ENCODE peak calls at places on chromosomes 7 and 10, in seven cellular contexts. One of them, this sample, is unnamed.

GRCh38 chr7:26153823-26154783 is 2.1 kb downstream of the NFE2L3 start:
- DNase-seq in astrocyte of the spinal cord: peak; percentile 67
- DNase-seq in brain microvascular endothelial cell: peak; percentile 52
- DNase-seq in Kasumi-1: peak; percentile 19
- DNase-seq in naive thymus-derived CD8-positive, alpha-beta T cell: no peak
- DNase-seq in erythroblast: no peak
- DNase-seq in RWPE1: no peak
- DNase-seq in this sample: no peak

GRCh38 chr10:123236122-123236521 is 81.9 kb downstream of the BUB3 start:
- DNase-seq in astrocyte of the spinal cord: no peak
- DNase-seq in brain microvascular endothelial cell: no peak
- DNase-seq in Kasumi-1: no peak
- DNase-seq in naive thymus-derived CD8-positive, alpha-beta T cell: no peak
- DNase-seq in erythroblast: peak; percentile 7
- DNase-seq in RWPE1: no peak
- DNase-seq in this sample: no peak

GRCh38 chr10:133440633-133441285 is 13.0 kb upstream of the SCART1 start:
- DNase-seq in astrocyte of the spinal cord: no peak
- DNase-seq in brain microvascular endothelial cell: no peak
- DNase-seq in Kasumi-1: no peak
- DNase-seq in naive thymus-derived CD8-positive, alpha-beta T cell: no peak
- DNase-seq in erythroblast: no peak
- DNase-seq in RWPE1: no peak
- DNase-seq in this sample: no peak

GRCh38 chr10:86348321-86349210 is 18.0 kb downstream of the GRID1 start:
- DNase-seq in astrocyte of the spinal cord: no peak
- DNase-seq in brain microvascular endothelial cell: no peak
- DNase-seq in Kasumi-1: no peak
- DNase-seq in naive thymus-derived CD8-positive, alpha-beta T cell: no peak
- DNase-seq in erythroblast: no peak
- DNase-seq in RWPE1: no peak
- DNase-seq in this sample: no peak

GRCh38 chr10:103367379-103367781 is 396 bp upstream of the TAF5 start:
- DNase-seq in astrocyte of the spinal cord: no peak
- DNase-seq in brain microvascular endothelial cell: no peak
- DNase-seq in Kasumi-1: no peak
- DNase-seq in naive thymus-derived CD8-positive, alpha-beta T cell: no peak
- DNase-seq in erythroblast: no peak
- DNase-seq in RWPE1: no peak
- DNase-seq in this sample: no peak

GRCh38 chr10:4351723-4352565 is 474.1 kb upstream of the AKR1E2 start:
- DNase-seq in astrocyte of the spinal cord: peak; percentile 66
- DNase-seq in brain microvascular endothelial cell: no peak
- DNase-seq in Kasumi-1: no peak
- DNase-seq in naive thymus-derived CD8-positive, alpha-beta T cell: no peak
- DNase-seq in erythroblast: no peak
- DNase-seq in RWPE1: no peak
- DNase-seq in this sample: no peak

GRCh38 chr10:44958196-44958896 is 1.3 kb upstream of the RASSF4 start:
- DNase-seq in astrocyte of the spinal cord: no peak
- DNase-seq in brain microvascular endothelial cell: peak; percentile 78
- DNase-seq in Kasumi-1: peak; percentile 23
- DNase-seq in naive thymus-derived CD8-positive, alpha-beta T cell: no peak
- DNase-seq in erythroblast: peak; percentile 9
- DNase-seq in RWPE1: peak; percentile 14
- DNase-seq in this sample: no peak

GRCh38 chr7:69654849-69655707 is 56.8 kb downstream of the AUTS2 start:
- DNase-seq in astrocyte of the spinal cord: no peak
- DNase-seq in brain microvascular endothelial cell: no peak
- DNase-seq in Kasumi-1: no peak
- DNase-seq in naive thymus-derived CD8-positive, alpha-beta T cell: no peak
- DNase-seq in erythroblast: no peak
- DNase-seq in RWPE1: no peak
- DNase-seq in this sample: no peak

GRCh38 chr7:152050547-152050971 is 25.1 kb downstream of the GALNT11 start:
- DNase-seq in astrocyte of the spinal cord: peak; percentile 76
- DNase-seq in brain microvascular endothelial cell: no peak
- DNase-seq in Kasumi-1: no peak
- DNase-seq in naive thymus-derived CD8-positive, alpha-beta T cell: no peak
- DNase-seq in erythroblast: no peak
- DNase-seq in RWPE1: no peak
- DNase-seq in this sample: peak; percentile 26

GRCh38 chr7:5574770-5575269 is 151.2 kb upstream of the TNRC18 start:
- DNase-seq in astrocyte of the spinal cord: no peak
- DNase-seq in brain microvascular endothelial cell: no peak
- DNase-seq in Kasumi-1: no peak
- DNase-seq in naive thymus-derived CD8-positive, alpha-beta T cell: no peak
- DNase-seq in erythroblast: peak; percentile 49
- DNase-seq in RWPE1: no peak
- DNase-seq in this sample: no peak

GRCh38 chr10:34922138-34922537 is 107.0 kb upstream of the PARD3 start:
- DNase-seq in astrocyte of the spinal cord: no peak
- DNase-seq in brain microvascular endothelial cell: no peak
- DNase-seq in Kasumi-1: no peak
- DNase-seq in naive thymus-derived CD8-positive, alpha-beta T cell: no peak
- DNase-seq in erythroblast: no peak
- DNase-seq in RWPE1: no peak
- DNase-seq in this sample: no peak

GRCh38 chr10:124588736-124589451 is 127.3 kb downstream of the LHPP start:
- DNase-seq in astrocyte of the spinal cord: no peak
- DNase-seq in brain microvascular endothelial cell: no peak
- DNase-seq in Kasumi-1: no peak
- DNase-seq in naive thymus-derived CD8-positive, alpha-beta T cell: no peak
- DNase-seq in erythroblast: peak; percentile 58
- DNase-seq in RWPE1: no peak
- DNase-seq in this sample: peak; percentile 52

GRCh38 chr7:94067506-94067905 is 63.4 kb upstream of the BET1 start:
- DNase-seq in astrocyte of the spinal cord: no peak
- DNase-seq in brain microvascular endothelial cell: no peak
- DNase-seq in Kasumi-1: no peak
- DNase-seq in naive thymus-derived CD8-positive, alpha-beta T cell: no peak
- DNase-seq in erythroblast: no peak
- DNase-seq in RWPE1: no peak
- DNase-seq in this sample: no peak

GRCh38 chr7:68729361-68729760 is 868.9 kb upstream of the AUTS2 start:
- DNase-seq in astrocyte of the spinal cord: no peak
- DNase-seq in brain microvascular endothelial cell: no peak
- DNase-seq in Kasumi-1: no peak
- DNase-seq in naive thymus-derived CD8-positive, alpha-beta T cell: no peak
- DNase-seq in erythroblast: no peak
- DNase-seq in RWPE1: no peak
- DNase-seq in this sample: no peak

GRCh38 chr10:511101-511848 is 178.2 kb downstream of the DIP2C start:
- DNase-seq in astrocyte of the spinal cord: peak; percentile 94
- DNase-seq in brain microvascular endothelial cell: peak; percentile 92
- DNase-seq in Kasumi-1: peak; percentile 94
- DNase-seq in naive thymus-derived CD8-positive, alpha-beta T cell: peak; percentile 75
- DNase-seq in erythroblast: peak; percentile 76
- DNase-seq in RWPE1: peak; percentile 62
- DNase-seq in this sample: peak; percentile 90

GRCh38 chr10:59709472-59710125 is at the start of gene SLC16A9:
- DNase-seq in astrocyte of the spinal cord: peak; percentile 46
- DNase-seq in brain microvascular endothelial cell: peak; percentile 22
- DNase-seq in Kasumi-1: peak; percentile 61
- DNase-seq in naive thymus-derived CD8-positive, alpha-beta T cell: no peak
- DNase-seq in erythroblast: peak; percentile 60
- DNase-seq in RWPE1: peak; percentile 42
- DNase-seq in this sample: peak; percentile 77

GRCh38 chr10:11424456-11425287 is 186.8 kb downstream of the USP6NL start:
- DNase-seq in astrocyte of the spinal cord: peak; percentile 54
- DNase-seq in brain microvascular endothelial cell: peak; percentile 46
- DNase-seq in Kasumi-1: peak; percentile 76
- DNase-seq in naive thymus-derived CD8-positive, alpha-beta T cell: no peak
- DNase-seq in erythroblast: peak; percentile 65
- DNase-seq in RWPE1: peak; percentile 64
- DNase-seq in this sample: peak; percentile 4

GRCh38 chr10:97781541-97782331 is 9.9 kb upstream of the SFRP5 start:
- DNase-seq in astrocyte of the spinal cord: no peak
- DNase-seq in brain microvascular endothelial cell: no peak
- DNase-seq in Kasumi-1: no peak
- DNase-seq in naive thymus-derived CD8-positive, alpha-beta T cell: peak; percentile 79
- DNase-seq in erythroblast: no peak
- DNase-seq in RWPE1: no peak
- DNase-seq in this sample: no peak

This sample was measured in amygdala.